ENCODE peak calls at places on chromosomes 2 and 18, in four cellular contexts. J is HepG2, C is K562, O is HCT116. R is an unnamed sample. For H3K4me1, the result is how much of the 10 kb centered on the place peaks cover.

GRCh38 chr2:28979041-28979440 is 2.1 kb upstream of the TOGARAM2 start:
- DNase-seq in J (no peak), O (no peak), C (no peak), R (no peak)

GRCh38 chr2:59691518-59692190 is 861.8 kb downstream of the BCL11A start:
- DNase-seq in J (peak), C (no peak), O (no peak), R (no peak)

GRCh38 chr2:127564429-127565260 is 29.2 kb downstream of the MYO7B start:
- DNase-seq in C (no peak), J (no peak), O (no peak), R (no peak)

GRCh38 chr2:23592061-23592685 is 207.2 kb downstream of the KLHL29 start:
- DNase-seq in J (no peak), O (no peak), C (no peak), R (no peak)

GRCh38 chr18:76654536-76654935 is 159.5 kb upstream of the ZNF516 start:
- DNase-seq in J (no peak), C (no peak), O (no peak), R (no peak)

GRCh38 chr2:168530980-168531379 is 74.9 kb downstream of the CERS6 start:
- DNase-seq in O (no peak), J (no peak), C (no peak), R (no peak)

GRCh38 chr2:154238252-154238651 is 366.5 kb downstream of the GALNT13 start:
- DNase-seq in C (no peak), J (no peak), O (no peak), R (no peak)

GRCh38 chr2:215104226-215104625 is 34.2 kb downstream of the ABCA12 start:
- DNase-seq in J (no peak), C (no peak), O (no peak), R (no peak)

GRCh38 chr2:198641161-198641560 is 816.6 kb downstream of the SATB2 start:
- DNase-seq in O (no peak), C (no peak), J (no peak), R (no peak)

GRCh38 chr2:234435836-234436481 is 60.9 kb downstream of the ARL4C start:
- DNase-seq in J (no peak), C (no peak), O (no peak), R (no peak)

GRCh38 chr2:117794668-117795067 is 19.8 kb upstream of the DDX18 start:
- DNase-seq in C (no peak), J (no peak), O (no peak), R (no peak)

GRCh38 chr2:26621469-26622199 is 19.5 kb downstream of the CIB4 start:
- DNase-seq in J (no peak), O (no peak), C (no peak), R (no peak)

GRCh38 chr2:118131771-118132170 is 43.5 kb downstream of the INSIG2 start:
- DNase-seq in C (no peak), J (no peak), O (no peak), R (no peak)

GRCh38 chr2:193810533-193810932 is 1615.8 kb upstream of the TMEFF2 start:
- DNase-seq in O (no peak), J (no peak), C (no peak), R (no peak)

GRCh38 chr2:151730242-151730975 is 3.9 kb downstream of the NEB start:
- DNase-seq in J (no peak), O (no peak), C (no peak), R (no peak)

GRCh38 chr18:26545335-26545734 is 3.0 kb downstream of the KCTD1 start:
- DNase-seq in J (peak), O (no peak), C (no peak), R (no peak)

GRCh38 chr2:84495539-84496146 is 20.7 kb upstream of the DNAH6 start:
- DNase-seq in O (peak), J (peak), C (peak), R (peak)

GRCh38 chr18:23228102-23229051 is 93.1 kb downstream of the CABLES1 start:
- DNase-seq in O (no peak), J (no peak), C (no peak), R (no peak)

GRCh38 chr2:25980076-25980887 is 2.0 kb downstream of the KIF3C start:
- DNase-seq in O (no peak), C (no peak), J (no peak), R (no peak)

GRCh38 chr2:119741868-119742267 is 17.9 kb upstream of the PTPN4 start:
- DNase-seq in C (no peak), J (no peak), O (no peak), R (no peak)

GRCh38 chr2:168758970-168759820 is 43.2 kb upstream of the NOSTRIN start:
- DNase-seq in C (no peak), J (peak), O (peak), R (no peak)

GRCh38 chr18:74299162-74299561 is 7.4 kb upstream of the CYB5A start:
- DNase-seq in C (no peak), J (no peak), O (no peak), R (no peak)
- TF ChIP-seq TCF7L2 in C (no peak), J (no peak), O (no peak), R (no peak)

DNA sequence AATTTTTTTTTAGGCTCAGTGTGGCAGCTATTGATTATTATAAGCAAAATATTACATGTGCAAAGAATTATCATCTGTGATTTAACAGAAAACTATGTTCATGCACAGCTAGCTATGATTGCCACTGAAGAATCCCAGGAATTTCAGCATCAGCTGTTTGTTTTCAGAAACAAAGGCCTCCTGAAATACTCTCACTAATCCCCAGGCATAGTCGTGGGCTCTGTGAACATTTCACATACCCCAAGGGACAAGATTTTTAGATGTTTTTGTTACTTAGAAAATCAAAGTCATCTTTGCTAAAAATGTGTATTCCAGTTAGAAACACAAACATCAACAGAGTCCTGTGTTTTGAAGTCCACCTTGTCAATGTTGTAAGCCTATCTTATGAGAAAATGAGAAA is 156.1 kb downstream of the MYO1B start:
- DNase-seq in J (peak), O (no peak), C (no peak), R (no peak)
- H3K4me1 ChIP-seq in J (under half), O (under half), C (under half), R (under half)

GRCh38 chr18:79954791-79955190 is 3.3 kb upstream of the SLC66A2 start:
- DNase-seq in J (no peak), O (no peak), C (no peak), R (no peak)
- TF ChIP-seq CTCF in J (no peak), O (no peak), C (no peak), R (no peak)

GRCh38 chr2:172765664-172766063 is 30.0 kb downstream of the RAPGEF4 start:
- DNase-seq in O (no peak), C (no peak), J (no peak), R (no peak)
- TF ChIP-seq TCF7L2 in O (no peak), C (no peak), J (no peak), R (no peak)

DNA sequence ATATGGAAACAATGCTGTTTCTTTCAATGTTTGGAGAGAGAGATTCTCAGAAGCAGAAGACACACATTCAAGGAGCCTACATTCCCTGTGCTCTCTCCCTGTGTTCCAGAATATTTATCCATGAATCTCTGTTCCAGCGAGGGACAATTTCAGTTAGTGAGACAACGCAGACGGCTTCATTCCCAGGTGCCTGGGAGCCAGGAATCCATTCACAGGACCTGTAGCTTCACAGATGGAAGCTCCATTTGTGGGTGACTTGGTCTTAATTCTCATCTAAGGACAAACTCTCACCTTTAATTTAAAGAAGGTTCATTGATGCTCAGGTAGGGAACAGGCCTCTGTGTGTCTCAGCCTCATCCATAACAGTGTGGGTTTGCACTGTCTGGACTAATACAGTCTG is 1156.6 kb downstream of the RPIA start:
- DNase-seq in J (no peak), C (no peak), O (no peak), R (no peak)
- H3K4me1 ChIP-seq in J (under half), C (under half), O (under half), R (under half)

GRCh38 chr2:20916604-20917286 is 93.8 kb upstream of the LDAH start:
- DNase-seq in O (no peak), C (no peak), J (peak), R (no peak)
- TF ChIP-seq CTCF in O (peak), C (peak), J (peak), R (no peak)